ENCODE peak calls at places on chromosome 4, in nine cellular contexts. G is amniotic stem cell; P is bronchial epithelial cell; H is mucosa of descending colon; D is stimulated activated CD8-positive, alpha-beta memory T cell treated with anti-CD3 and anti-CD28 coated beads, Interleukin-7, amount 100 ng/mL, for 1 hour; R is progenitor cell of endocrine pancreas; U is activated T-cell treated with anti-CD3 and anti-CD28 coated beads for 48 hours; V is Caco-2; M is colonic mucosa. Q is an unnamed sample.

GRCh38 chr4:88812976-88813375 is 115.3 kb upstream of the NAP1L5 start:
- DNase-seq in H (no peak), G (no peak), U (no peak), D (no peak), M (no peak), R (no peak), P (no peak), V (no peak), Q (no peak)

GRCh38 chr4:25955705-25956104 is 41.7 kb downstream of the SMIM20 start:
- DNase-seq in V (no peak), U (no peak), R (no peak), P (no peak), H (no peak), M (no peak), D (no peak), G (no peak), Q (no peak)

GRCh38 chr4:184897807-184898388 is 72.1 kb upstream of the ACSL1 start:
- DNase-seq in V (no peak), H (no peak), D (no peak), M (no peak), U (no peak), G (no peak), R (no peak), P (no peak), Q (no peak)

GRCh38 chr4:54152846-54153600 is 53.1 kb downstream of the GSX2 start:
- DNase-seq in G (no peak), H (no peak), P (peak), D (no peak), U (no peak), M (no peak), V (no peak), R (no peak), Q (peak)

GRCh38 chr4:161841759-161842158 is 322.0 kb downstream of the FSTL5 start:
- DNase-seq in U (no peak), G (no peak), R (no peak), V (no peak), H (no peak), P (no peak), D (no peak), M (no peak), Q (no peak)

GRCh38 chr4:75015627-75016026 is 82.7 kb downstream of the PARM1 start:
- DNase-seq in D (no peak), U (no peak), M (no peak), V (no peak), G (no peak), R (no peak), H (peak), P (no peak), Q (no peak)

GRCh38 chr4:8439914-8440490 is 521 bp downstream of the ACOX3 start:
- DNase-seq in V (no peak), M (no peak), H (no peak), P (no peak), R (no peak), U (no peak), D (no peak), G (no peak), Q (no peak)

GRCh38 chr4:185339941-185340340 is 55.8 kb downstream of the LRP2BP start:
- DNase-seq in V (no peak), G (no peak), M (no peak), D (no peak), P (no peak), H (no peak), R (no peak), U (no peak), Q (no peak)

GRCh38 chr4:78081541-78081940 is 24.4 kb downstream of the FRAS1 start:
- DNase-seq in D (no peak), P (no peak), V (no peak), U (no peak), R (no peak), G (no peak), H (no peak), M (no peak), Q (no peak)

GRCh38 chr4:40193018-40193571 is 3.7 kb upstream of the RHOH start:
- DNase-seq in G (no peak), V (no peak), U (no peak), D (no peak), H (peak), R (no peak), M (no peak), P (no peak), Q (no peak)

GRCh38 chr4:11429646-11430045 is 952 bp upstream of the HS3ST1 start:
- DNase-seq in R (no peak), U (no peak), M (peak), H (peak), V (no peak), D (no peak), G (no peak), P (peak), Q (no peak)

GRCh38 chr4:1978226-1978625 is 30.5 kb downstream of the NELFA start:
- DNase-seq in M (no peak), G (no peak), P (no peak), H (no peak), D (no peak), U (no peak), V (no peak), R (no peak), Q (no peak)

GRCh38 chr4:168900080-168900479 is 110.0 kb downstream of the CBR4 start:
- DNase-seq in U (no peak), H (no peak), G (no peak), D (no peak), V (no peak), M (no peak), R (no peak), P (no peak), Q (no peak)

GRCh38 chr4:33561259-33561658 is 2683.1 kb downstream of the ARAP2 start:
- DNase-seq in R (no peak), D (no peak), M (no peak), H (no peak), U (no peak), V (no peak), G (no peak), P (no peak), Q (no peak)

GRCh38 chr4:141352775-141353544 is 132.3 kb downstream of the ZNF330 start:
- DNase-seq in G (no peak), P (peak), M (no peak), U (no peak), R (no peak), V (no peak), D (no peak), H (no peak), Q (peak)

GRCh38 chr4:1763550-1764080 is 29.5 kb upstream of the FGFR3 start:
- DNase-seq in R (no peak), D (no peak), U (no peak), H (no peak), V (no peak), G (no peak), M (peak), P (no peak), Q (no peak)

GRCh38 chr4:1459664-1460511 is 53.6 kb upstream of the NKX1-1 start:
- DNase-seq in P (no peak), H (no peak), G (no peak), V (peak), R (no peak), U (no peak), D (no peak), M (no peak), Q (no peak)

GRCh38 chr4:68180858-68181531 is 51.3 kb upstream of the TMPRSS11F start:
- DNase-seq in D (no peak), H (no peak), V (no peak), R (no peak), P (peak), G (no peak), U (no peak), M (no peak), Q (peak)

GRCh38 chr4:148881860-148882643 is 439.8 kb upstream of the NR3C2 start:
- DNase-seq in V (no peak), H (no peak), U (no peak), G (no peak), P (no peak), D (no peak), R (no peak), M (no peak), Q (no peak)

GRCh38 chr4:158783775-158784174 is 14.9 kb downstream of the FNIP2 start:
- DNase-seq in R (no peak), H (no peak), M (no peak), G (no peak), P (peak), U (no peak), V (no peak), D (no peak), Q (peak)

GRCh38 chr4:1109332-1109731 is 4.0 kb downstream of the RNF212 start:
- DNase-seq in P (no peak), R (no peak), H (no peak), D (no peak), U (no peak), M (no peak), V (no peak), G (no peak), Q (no peak)

GRCh38 chr4:125833-126232 is 1.5 kb downstream of the ZNF718 start:
- DNase-seq in R (no peak), D (no peak), M (no peak), U (no peak), G (no peak), H (peak), V (no peak), P (no peak), Q (no peak)

GRCh38 chr4:41156574-41156973 is 57.8 kb downstream of the APBB2 start:
- DNase-seq in M (no peak), P (no peak), H (no peak), D (no peak), R (no peak), U (no peak), V (no peak), G (no peak), Q (no peak)

GRCh38 chr4:141153751-141154510 is 20.7 kb upstream of the RNF150 start:
- DNase-seq in R (no peak), V (no peak), U (no peak), G (no peak), P (no peak), M (no peak), H (no peak), D (no peak), Q (no peak)

GRCh38 chr4:39729557-39729956 is 31.6 kb downstream of the UBE2K start:
- DNase-seq in V (no peak), R (no peak), P (peak), H (no peak), D (no peak), U (no peak), G (no peak), M (no peak), Q (no peak)

GRCh38 chr4:84578540-84579409 is 4.2 kb upstream of the CDS1 start:
- DNase-seq in H (no peak), U (no peak), G (peak), R (no peak), D (no peak), P (peak), M (peak), V (peak), Q (peak)

GRCh38 chr4:99013402-99013843 is 17.9 kb downstream of the METAP1 start:
- DNase-seq in P (peak), M (no peak), G (no peak), D (no peak), R (no peak), U (no peak), V (peak), H (no peak), Q (no peak)